ENCODE peak calls at places on chromosome 9, in five cellular contexts. Y, G, A, U and W are unnamed samples.
A peak's percentile ranks its signal among the peaks of the same experiment; 100 is the strongest.

GRCh38 chr9:126481862-126482261 is 131.9 kb upstream of the LMX1B start:
- DNase-seq in Y (no peak), G (no peak), A (no peak), U (no peak), W (no peak)

GRCh38 chr9:126371007-126371870 is 44.6 kb downstream of the MVB12B start:
- DNase-seq in Y (no peak), G (no peak), A (no peak), U (no peak), W (no peak)

GRCh38 chr9:83706703-83707517 is 848 bp downstream of the UBQLN1 start:
- DNase-seq in Y (peak; percentile 25), G (peak; percentile 68), A (peak; percentile 70), U (peak; percentile 31), W (peak; percentile 50)

GRCh38 chr9:85268024-85268610 is 473.6 kb downstream of the AGTPBP1 start:
- DNase-seq in Y (no peak), G (no peak), A (no peak), U (no peak), W (no peak)

GRCh38 chr9:120735415-120736126 is 21.3 kb upstream of the MEGF9 start:
- DNase-seq in Y (no peak), G (peak; percentile 39), A (no peak), U (no peak), W (no peak)

GRCh38 chr9:115202960-115203751 is 85.2 kb upstream of the TNC start:
- DNase-seq in Y (no peak), G (peak; percentile 27), A (no peak), U (no peak), W (no peak)

GRCh38 chr9:107190031-107190935 is 92.8 kb upstream of the RAD23B start:
- DNase-seq in Y (no peak), G (no peak), A (no peak), U (no peak), W (peak; percentile 64)

GRCh38 chr9:116081437-116082110 is 72.0 kb upstream of the PAPPA start:
- DNase-seq in Y (no peak), G (peak; percentile 7), A (no peak), U (no peak), W (no peak)

GRCh38 chr9:995776-996175 is 19.3 kb downstream of the DMRT3 start:
- DNase-seq in Y (no peak), G (no peak), A (no peak), U (no peak), W (no peak)

GRCh38 chr9:91483189-91483691 is 59.6 kb upstream of the NFIL3 start:
- DNase-seq in Y (no peak), G (no peak), A (no peak), U (no peak), W (no peak)

GRCh38 chr9:10855847-10856246 is 243.0 kb upstream of the PTPRD start:
- DNase-seq in Y (no peak), G (peak; percentile 44), A (no peak), U (no peak), W (no peak)

GRCh38 chr9:36928670-36929349 is 105.3 kb downstream of the PAX5 start:
- DNase-seq in Y (no peak), G (peak; percentile 36), A (no peak), U (no peak), W (no peak)

GRCh38 chr9:34016149-34016548 is 32.5 kb downstream of the UBAP2 start:
- DNase-seq in Y (no peak), G (no peak), A (no peak), U (no peak), W (no peak)

GRCh38 chr9:82558855-82559615 is 503.9 kb downstream of the RASEF start:
- DNase-seq in Y (no peak), G (peak; percentile 42), A (no peak), U (no peak), W (no peak)

GRCh38 chr9:82552784-82553183 is 510.2 kb downstream of the RASEF start:
- DNase-seq in Y (no peak), G (no peak), A (no peak), U (no peak), W (no peak)

GRCh38 chr9:82555408-82555807 is 507.5 kb downstream of the RASEF start:
- DNase-seq in Y (no peak), G (no peak), A (no peak), U (no peak), W (no peak)

GRCh38 chr9:82553654-82554366 is 509.1 kb downstream of the RASEF start:
- DNase-seq in Y (no peak), G (no peak), A (no peak), U (no peak), W (no peak)

DNA sequence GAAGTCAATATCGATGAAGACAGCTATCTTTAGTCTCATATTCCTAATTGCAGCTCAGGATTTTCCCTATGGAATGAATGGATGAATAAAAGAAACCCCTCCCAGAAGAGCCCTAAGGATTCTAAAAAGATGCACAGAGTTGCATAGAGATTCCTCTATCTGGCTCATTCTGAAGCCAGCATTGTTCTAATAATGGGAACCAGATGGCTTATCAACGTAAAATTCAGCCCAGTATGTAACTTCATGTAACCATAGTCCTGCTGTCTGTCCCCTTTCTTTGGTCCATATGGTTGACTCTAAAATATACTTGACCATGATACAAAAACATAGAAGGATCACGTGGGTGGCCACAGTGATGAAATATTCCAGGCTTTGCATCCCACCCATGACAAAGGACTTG is 508.6 kb downstream of the RASEF start:
- DNase-seq in Y (no peak), G (no peak), A (no peak), U (no peak), W (no peak)
- H3K4me1 ChIP-seq in Y (peaks cover 4% of the 10 kb centered on the region), G (peaks cover 19% of the 10 kb centered on the region), A (no peaks in the 10 kb centered on the region), U (no peaks in the 10 kb centered on the region), W (no peaks in the 10 kb centered on the region)

GRCh38 chr9:99012957-99013512 is 69.3 kb downstream of the COL15A1 start:
- DNase-seq in Y (no peak), G (no peak), A (no peak), U (peak; percentile 52), W (no peak)
- TF ChIP-seq CTCF in Y (peak; percentile 37), G (no peak), A (no peak), U (peak; percentile 76), W (no peak)

GRCh38 chr9:105968811-105969466 is 274.6 kb downstream of the TMEM38B start:
- DNase-seq in Y (no peak), G (no peak), A (no peak), U (no peak), W (no peak)
- H3K4me1 ChIP-seq in Y (no peaks in the 10 kb centered on the region), G (no peaks in the 10 kb centered on the region), A (no peaks in the 10 kb centered on the region), U (no peaks in the 10 kb centered on the region), W (no peaks in the 10 kb centered on the region)

GRCh38 chr9:15484802-15485201 is 26.0 kb downstream of the PSIP1 start:
- DNase-seq in Y (no peak), G (no peak), A (no peak), U (no peak), W (no peak)

GRCh38 chr9:15491950-15492349 is 18.8 kb downstream of the PSIP1 start:
- DNase-seq in Y (no peak), G (no peak), A (no peak), U (no peak), W (no peak)

GRCh38 chr9:15482146-15482545 is 28.6 kb downstream of the PSIP1 start:
- DNase-seq in Y (no peak), G (no peak), A (no peak), U (no peak), W (no peak)

DNA sequence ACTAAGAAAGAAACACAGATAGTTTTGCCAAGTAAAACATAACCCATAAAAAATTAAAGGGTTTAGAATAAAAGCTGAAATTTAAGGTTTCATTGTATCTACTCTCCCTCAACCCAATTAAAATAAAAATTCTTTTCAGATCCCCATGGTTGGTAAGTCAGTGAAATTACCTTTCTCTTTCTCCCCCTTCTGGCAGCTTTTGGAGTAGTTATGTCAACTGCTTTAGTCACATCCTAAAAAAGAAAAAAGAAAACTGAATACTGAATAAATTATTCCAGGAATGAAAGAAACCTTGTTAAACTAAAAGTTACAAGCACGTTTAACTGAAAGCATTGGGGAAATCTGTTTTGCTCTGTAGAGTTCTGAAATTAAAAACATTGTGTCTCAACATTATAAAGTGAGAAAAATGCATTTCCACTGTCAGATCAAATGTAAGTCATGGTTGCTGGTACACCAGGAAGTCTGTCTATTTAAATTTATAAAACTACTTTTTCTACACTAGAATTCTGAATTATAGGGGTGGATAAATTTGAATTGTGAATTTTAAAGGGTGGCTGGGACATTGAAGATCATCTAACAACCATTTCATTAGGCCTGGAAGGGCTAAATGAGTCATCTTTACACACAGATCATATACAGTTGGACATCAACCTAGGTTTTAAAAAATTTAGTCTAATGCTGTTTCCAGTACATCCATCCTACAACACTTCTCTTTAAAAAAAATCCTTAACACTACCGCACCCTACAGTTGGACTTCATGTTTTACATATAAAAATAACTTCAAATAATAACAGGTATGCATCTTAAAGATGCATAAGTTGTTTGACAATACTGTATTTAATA is 24.7 kb downstream of the PSIP1 start:
- DNase-seq in Y (no peak), G (peak; percentile 29), A (no peak), U (no peak), W (no peak)
- TF ChIP-seq CTCF in Y (no peak), G (peak; percentile 53), A (no peak), U (peak; percentile 22), W (no peak)

DNA sequence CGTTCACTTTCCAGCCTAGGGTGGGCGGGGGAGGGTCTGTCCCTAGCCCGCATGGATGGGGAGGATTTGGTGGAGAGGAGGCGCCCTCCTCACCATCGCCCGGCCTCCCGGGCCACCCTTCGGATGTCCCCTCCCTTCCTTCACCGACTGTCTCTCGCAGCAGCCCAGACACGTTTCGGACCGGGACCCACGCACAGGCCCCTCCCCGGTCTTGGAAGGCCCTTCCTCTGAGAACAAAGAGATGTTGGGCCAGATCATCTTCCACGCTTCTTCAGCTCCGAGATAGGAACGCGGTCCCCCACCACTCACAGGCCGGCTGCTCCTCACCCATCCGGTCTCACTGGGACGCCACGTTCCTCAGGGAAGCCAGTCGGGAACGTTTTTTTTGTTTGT is 640 bp upstream of the DPM2 start:
- DNase-seq in Y (no peak), G (no peak), A (peak; percentile 70), U (peak; percentile 49), W (no peak)
- H3K4me1 ChIP-seq in Y (peaks cover 32% of the 10 kb centered on the region), G (peaks cover 25% of the 10 kb centered on the region), A (peaks cover 17% of the 10 kb centered on the region), U (peaks cover 90% of the 10 kb centered on the region), W (peaks cover 4% of the 10 kb centered on the region)